ENCODE peak calls at places on chromosome 11, in four cellular contexts. I, G, R and W are unnamed samples.

GRCh38 chr11:100546714-100547113 is 140.4 kb upstream of the ARHGAP42 start:
- DNase-seq in G (no peak), I (no peak), R (no peak), W (no peak)

GRCh38 chr11:64067257-64067993 is 31.7 kb downstream of the FLRT1 start:
- DNase-seq in I (peak), G (no peak), R (no peak), W (peak)

GRCh38 chr11:64356498-64357411 is 2.2 kb upstream of the RPS6KA4 start:
- DNase-seq in R (no peak), G (no peak), I (peak), W (peak)

GRCh38 chr11:16335236-16335962 is 20.9 kb downstream of the SOX6 start:
- DNase-seq in R (no peak), G (no peak), I (no peak), W (no peak)

GRCh38 chr11:111735262-111736116 is 30.7 kb downstream of the PPP2R1B start:
- DNase-seq in R (no peak), I (no peak), G (peak), W (no peak)

GRCh38 chr11:61512435-61512834 is 3.9 kb downstream of the LRRC10B start:
- DNase-seq in R (no peak), G (no peak), I (no peak), W (no peak)

GRCh38 chr11:130449246-130449990 is 973 bp downstream of the ADAMTS15 start:
- DNase-seq in I (no peak), R (no peak), G (no peak), W (no peak)

GRCh38 chr11:690738-691633 is 4.0 kb downstream of the DEAF1 start:
- DNase-seq in R (no peak), I (no peak), G (no peak), W (no peak)

GRCh38 chr11:3203221-3204043 is 15.2 kb downstream of the MRGPRG start:
- DNase-seq in I (no peak), R (no peak), G (no peak), W (no peak)

GRCh38 chr11:27754035-27755017 is 54.1 kb upstream of the BDNF start:
- DNase-seq in G (peak), R (peak), I (no peak), W (no peak)

GRCh38 chr11:15124528-15124927 is 9.8 kb downstream of the INSC start:
- DNase-seq in G (no peak), R (no peak), I (no peak), W (no peak)

GRCh38 chr11:129846508-129847335 is 31.1 kb downstream of the TMEM45B start:
- DNase-seq in R (no peak), I (no peak), G (peak), W (no peak)

GRCh38 chr11:121426476-121427454 is 25.3 kb upstream of the SORL1 start:
- DNase-seq in R (no peak), I (peak), G (no peak), W (peak)

GRCh38 chr11:469684-470667 is 19.9 kb downstream of the PTDSS2 start:
- DNase-seq in I (no peak), R (no peak), G (peak), W (no peak)

GRCh38 chr11:13337986-13338436 is 60.4 kb downstream of the BMAL1 start:
- DNase-seq in R (no peak), G (peak), I (no peak), W (no peak)

GRCh38 chr11:127639916-127640315 is 639.3 kb upstream of the KIRREL3 start:
- DNase-seq in R (no peak), G (no peak), I (no peak), W (no peak)

GRCh38 chr11:61098778-61099177 is 3.5 kb upstream of the CD5 start:
- DNase-seq in G (no peak), R (no peak), I (no peak), W (no peak)

GRCh38 chr11:55457641-55458040 is 89.9 kb downstream of the OR4A15 start:
- DNase-seq in G (no peak), I (no peak), R (no peak), W (no peak)

GRCh38 chr11:73213196-73214143 is 4.6 kb upstream of the P2RY2 start:
- DNase-seq in R (no peak), I (no peak), G (no peak), W (no peak)